ENCODE peak calls at places on chromosomes 11 and 22, in seven cellular contexts. N is lung microvascular endothelial cell; X is fibroblast of mammary gland; T is 8988T; G is RWPE1; L is activated T-helper 9 cell treated with anti-CD3 and anti-CD28 coated beads, Interleukin-2, amount 50 U/mL, for 16 hours; Y is GM10248. P is an unnamed sample.

GRCh38 chr11:61266602-61267001 is 25.6 kb downstream of the PGA5 start:
- DNase-seq in X (peak; percentile 14), Y (no peak), G (no peak), T (no peak), L (no peak), N (no peak), P (no peak)

GRCh38 chr22:32909561-32910348 is 108.2 kb downstream of the TIMP3 start:
- DNase-seq in X (no peak), Y (no peak), L (no peak), G (no peak), N (no peak), T (no peak), P (no peak)

GRCh38 chr11:61756452-61757212 is 4.2 kb downstream of the MYRF start:
- DNase-seq in L (peak; percentile 21), G (no peak), Y (peak; percentile 89), T (peak; percentile 96), X (peak; percentile 36), N (peak; percentile 20), P (peak; percentile 78)

GRCh38 chr11:108693852-108694251 is 29.0 kb downstream of the DDX10 start:
- DNase-seq in N (no peak), Y (no peak), G (peak; percentile 27), L (no peak), X (peak; percentile 86), T (no peak), P (no peak)

GRCh38 chr11:82927264-82927880 is 25.8 kb downstream of the DDIAS start:
- DNase-seq in G (peak; percentile 59), L (no peak), X (peak; percentile 68), T (peak; percentile 14), Y (peak; percentile 57), N (peak; percentile 76), P (no peak)

GRCh38 chr11:116774661-116775060 is 1.9 kb upstream of the BUD13 start:
- DNase-seq in N (no peak), X (no peak), G (no peak), Y (no peak), T (no peak), L (no peak), P (no peak)

GRCh38 chr11:82398300-82398815 is 335.3 kb downstream of the FAM181B start:
- DNase-seq in G (no peak), T (no peak), N (no peak), X (peak; percentile 61), Y (no peak), L (no peak), P (no peak)

GRCh38 chr22:33467718-33468117 is 409.5 kb upstream of the SYN3 start:
- DNase-seq in N (no peak), T (no peak), Y (no peak), L (no peak), X (peak; percentile 26), G (no peak), P (no peak)

GRCh38 chr11:63945482-63946163 is 6.8 kb downstream of the NAA40 start:
- DNase-seq in Y (peak; percentile 64), N (peak; percentile 73), L (peak; percentile 17), T (peak; percentile 87), X (peak; percentile 82), G (peak; percentile 81), P (no peak)

GRCh38 chr11:71086687-71087258 is 165.6 kb downstream of the SHANK2 start:
- DNase-seq in X (peak; percentile 23), T (peak; percentile 76), G (peak; percentile 10), N (peak; percentile 51), L (no peak), Y (no peak), P (no peak)